ENCODE peak calls at places on chromosome 11, in five cellular contexts. P is HuH-7.5; B is CD8-positive, alpha-beta memory T cell; V is renal cortical epithelial cell; Y is fibroblast of lung. W is an unnamed sample.

GRCh38 chr11:69664901-69665300 is 10.3 kb downstream of the LTO1 start:
- DNase-seq in P (no peak), B (no peak), V (no peak), Y (no peak), W (no peak)

GRCh38 chr11:33891714-33892327 is at the start of gene LMO2:
- DNase-seq in P (no peak), B (no peak), V (no peak), Y (no peak), W (peak)

GRCh38 chr11:49499117-49499516 is 290.7 kb upstream of the FOLH1 start:
- DNase-seq in P (no peak), B (no peak), V (no peak), Y (no peak), W (no peak)

GRCh38 chr11:128523616-128524015 is 63.7 kb downstream of the ETS1 start:
- DNase-seq in P (no peak), B (no peak), V (peak), Y (peak), W (no peak)

GRCh38 chr11:13772223-13773046 is 104.0 kb downstream of the FAR1 start:
- DNase-seq in P (no peak), B (peak), V (peak), Y (peak), W (peak)

GRCh38 chr11:94815705-94816344 is 47.7 kb downstream of the AMOTL1 start:
- DNase-seq in P (no peak), B (no peak), V (no peak), Y (no peak), W (no peak)

GRCh38 chr11:3144296-3145205 is 20.6 kb downstream of the OSBPL5 start:
- DNase-seq in P (no peak), B (no peak), V (no peak), Y (no peak), W (no peak)

GRCh38 chr11:62024975-62025374 is 57.5 kb upstream of the FTH1 start:
- DNase-seq in P (no peak), B (no peak), V (no peak), Y (no peak), W (no peak)

GRCh38 chr11:129013737-129014475 is 71.2 kb upstream of the TP53AIP1 start:
- DNase-seq in P (no peak), B (no peak), V (no peak), Y (no peak), W (no peak)

GRCh38 chr11:9972917-9973504 is 309.1 kb downstream of the SWAP70 start:
- DNase-seq in P (peak), B (no peak), V (peak), Y (peak), W (peak)

GRCh38 chr11:87235366-87235765 is 197.6 kb downstream of the TMEM135 start:
- DNase-seq in P (no peak), B (no peak), V (no peak), Y (no peak), W (no peak)

GRCh38 chr11:2096919-2097301 is 42.3 kb downstream of the IGF2 start:
- DNase-seq in P (no peak), B (no peak), V (no peak), Y (no peak), W (no peak)

GRCh38 chr11:83766932-83767331 is 480.8 kb upstream of the CCDC90B start:
- DNase-seq in P (no peak), B (no peak), V (no peak), Y (no peak), W (no peak)

GRCh38 chr11:22459053-22459452 is 120.9 kb downstream of the SLC17A6 start:
- DNase-seq in P (no peak), B (no peak), V (peak), Y (peak), W (no peak)

GRCh38 chr11:129372609-129373488 is 2.8 kb upstream of the BARX2 start:
- DNase-seq in P (no peak), B (no peak), V (no peak), Y (no peak), W (no peak)

GRCh38 chr11:109892321-109892794 is 200.8 kb upstream of the ZC3H12C start:
- DNase-seq in P (no peak), B (no peak), V (peak), Y (peak), W (no peak)

GRCh38 chr11:61860054-61860903 is 31.1 kb downstream of the FADS3 start:
- DNase-seq in P (no peak), B (no peak), V (no peak), Y (peak), W (no peak)

GRCh38 chr11:132561937-132562336 is 970.4 kb downstream of the OPCML start:
- DNase-seq in P (no peak), B (no peak), V (no peak), Y (no peak), W (no peak)

GRCh38 chr11:64802370-64803162 is 448 bp downstream of the MAP4K2 start:
- DNase-seq in P (no peak), B (peak), V (no peak), Y (no peak), W (no peak)

GRCh38 chr11:127063191-127063590 is 62.6 kb upstream of the KIRREL3 start:
- DNase-seq in P (no peak), B (no peak), V (no peak), Y (no peak), W (no peak)

GRCh38 chr11:105368711-105369110 is 229.1 kb upstream of the CARD18 start:
- DNase-seq in P (no peak), B (no peak), V (peak), Y (no peak), W (no peak)

GRCh38 chr11:67266424-67267187 is at the start of gene GRK2:
- DNase-seq in P (peak), B (peak), V (no peak), Y (peak), W (no peak)

GRCh38 chr11:8717876-8718753 is 35.5 kb downstream of the RPL27A start:
- DNase-seq in P (no peak), B (no peak), V (peak), Y (peak), W (no peak)

GRCh38 chr11:48228761-48229160 is 12.2 kb downstream of the OR4B1 start:
- DNase-seq in P (no peak), B (no peak), V (no peak), Y (no peak), W (no peak)

GRCh38 chr11:118911113-118911879 is 14.4 kb downstream of the BCL9L start:
- DNase-seq in P (peak), B (no peak), V (peak), Y (peak), W (peak)

GRCh38 chr11:103696130-103696529 is 340.3 kb upstream of the DDI1 start:
- DNase-seq in P (no peak), B (no peak), V (no peak), Y (no peak), W (no peak)

GRCh38 chr11:1156506-1157340 is 1.0 kb upstream of the MUC5AC start:
- DNase-seq in P (no peak), B (no peak), V (no peak), Y (no peak), W (no peak)

GRCh38 chr11:124758355-124759267 is 3.5 kb downstream of the ESAM start:
- DNase-seq in P (peak), B (peak), V (peak), Y (peak), W (peak)

GRCh38 chr11:26993965-26994446 is at the start of gene FIBIN:
- DNase-seq in P (peak), B (no peak), V (no peak), Y (peak), W (peak)

GRCh38 chr11:78063440-78064181 is at the start of gene THRSP:
- DNase-seq in P (no peak), B (no peak), V (peak), Y (no peak), W (no peak)

GRCh38 chr11:15123849-15124248 is 9.1 kb downstream of the INSC start:
- DNase-seq in P (no peak), B (no peak), V (peak), Y (peak), W (no peak)

GRCh38 chr11:86800076-86800955 is at the start of gene PRSS23:
- DNase-seq in P (peak), B (peak), V (no peak), Y (peak), W (peak)

GRCh38 chr11:64090811-64091516 is 55.2 kb downstream of the FLRT1 start:
- DNase-seq in P (no peak), B (no peak), V (no peak), Y (no peak), W (no peak)

GRCh38 chr11:76841923-76842452 is 18.7 kb upstream of the ACER3 start:
- DNase-seq in P (no peak), B (no peak), V (no peak), Y (no peak), W (no peak)

W was measured in NCI-H526.